ENCODE peak calls at places on chromosome 22, in six cellular contexts. H, V, E, K, P and N are unnamed samples.
A peak's percentile ranks its signal among the peaks of the same experiment; 100 is the strongest.

GRCh38 chr22:45999379-45999971 is 22.5 kb upstream of the WNT7B start:
- DNase-seq in H (no peak), E (no peak), K (no peak), P (no peak), V (no peak), N (no peak)

GRCh38 chr22:49320714-49321476 is 506.8 kb downstream of the BRD1 start:
- DNase-seq in E (no peak), H (no peak), K (no peak), P (no peak), V (no peak), N (no peak)

GRCh38 chr22:47168900-47169800 is 406.7 kb downstream of the TBC1D22A start:
- DNase-seq in P (no peak), H (peak; percentile 23), V (peak; percentile 21), K (no peak), E (no peak), N (no peak)

GRCh38 chr22:42367980-42368378 is 64.2 kb downstream of the NFAM1 start:
- DNase-seq in K (no peak), E (no peak), H (peak; percentile 4), P (no peak), V (no peak), N (no peak)

GRCh38 chr22:23523746-23524145 is 56.3 kb downstream of the IGLL1 start:
- DNase-seq in H (no peak), E (no peak), P (no peak), V (no peak), K (no peak), N (no peak)

GRCh38 chr22:48391171-48391711 is 1436.4 kb downstream of the BRD1 start:
- DNase-seq in K (no peak), P (no peak), V (no peak), E (no peak), H (no peak), N (no peak)

GRCh38 chr22:46050916-46051614 is 74.1 kb upstream of the WNT7B start:
- DNase-seq in K (no peak), H (no peak), P (no peak), V (no peak), E (no peak), N (no peak)

GRCh38 chr22:22060200-22061084 is 77.9 kb upstream of the TOP3B start:
- DNase-seq in P (peak; percentile 35), K (peak; percentile 87), H (peak; percentile 58), E (no peak), V (peak; percentile 53), N (peak; percentile 69)

GRCh38 chr22:27420817-27421361 is 380.7 kb downstream of the MN1 start:
- DNase-seq in V (peak; percentile 90), P (no peak), K (no peak), E (peak; percentile 91), H (peak; percentile 73), N (no peak)

GRCh38 chr22:32622004-32622761 is 147.6 kb downstream of the FBXO7 start:
- DNase-seq in K (no peak), V (peak; percentile 92), H (no peak), P (no peak), E (peak; percentile 78), N (no peak)

GRCh38 chr22:32621656-32622003 is 147.0 kb downstream of the FBXO7 start:
- DNase-seq in E (no peak), K (no peak), H (no peak), P (no peak), V (no peak), N (no peak)

GRCh38 chr22:32619614-32620426 is 145.2 kb downstream of the FBXO7 start:
- DNase-seq in P (no peak), V (peak; percentile 83), K (no peak), E (peak; percentile 34), H (peak; percentile 2), N (no peak)

GRCh38 chr22:32622762-32623147 is 148.1 kb downstream of the FBXO7 start:
- DNase-seq in K (no peak), V (no peak), H (no peak), E (no peak), P (no peak), N (no peak)

DNA sequence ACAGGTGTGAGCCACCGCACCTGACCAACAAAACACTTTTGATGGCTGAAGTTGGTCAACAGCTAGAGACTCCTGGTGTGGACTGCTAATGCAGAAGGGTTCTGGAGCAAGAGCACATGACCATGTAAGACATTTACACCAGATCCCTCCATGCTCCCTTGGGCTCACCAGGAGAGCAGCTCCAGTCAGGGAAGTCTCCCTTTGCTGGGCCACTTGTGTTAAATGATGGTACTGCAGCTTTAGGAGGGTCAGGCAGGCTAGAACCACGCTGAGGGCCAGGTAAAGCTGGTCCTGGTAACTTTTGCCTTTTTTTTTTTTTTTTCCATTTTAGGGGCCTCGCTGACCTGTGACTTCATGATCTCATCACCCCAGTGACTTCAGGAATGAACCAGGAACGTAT is 146.4 kb downstream of the FBXO7 start:
- DNase-seq in V (no peak), E (no peak), P (no peak), H (no peak), K (no peak), N (no peak)
- TF ChIP-seq CTCF in V (no peak), E (no peak), P (no peak), H (no peak), K (no peak), N (no peak)

GRCh38 chr22:30326704-30327362 is at the start of gene TBC1D10A:
- DNase-seq in P (peak; percentile 82), K (peak; percentile 100), H (peak; percentile 92), V (peak; percentile 92), E (peak; percentile 74), N (peak; percentile 83)

GRCh38 chr22:30325724-30326703 is 727 bp downstream of the TBC1D10A start:
- DNase-seq in V (no peak), K (peak; percentile 49), P (no peak), H (no peak), E (no peak), N (no peak)

GRCh38 chr22:30328466-30329049 is 1.8 kb upstream of the TBC1D10A start:
- DNase-seq in V (no peak), K (no peak), E (no peak), P (no peak), H (no peak), N (no peak)

GRCh38 chr22:30325065-30325720 is 1.5 kb downstream of the TBC1D10A start:
- DNase-seq in P (no peak), K (no peak), E (no peak), H (peak; percentile 67), V (peak; percentile 82), N (no peak)

DNA sequence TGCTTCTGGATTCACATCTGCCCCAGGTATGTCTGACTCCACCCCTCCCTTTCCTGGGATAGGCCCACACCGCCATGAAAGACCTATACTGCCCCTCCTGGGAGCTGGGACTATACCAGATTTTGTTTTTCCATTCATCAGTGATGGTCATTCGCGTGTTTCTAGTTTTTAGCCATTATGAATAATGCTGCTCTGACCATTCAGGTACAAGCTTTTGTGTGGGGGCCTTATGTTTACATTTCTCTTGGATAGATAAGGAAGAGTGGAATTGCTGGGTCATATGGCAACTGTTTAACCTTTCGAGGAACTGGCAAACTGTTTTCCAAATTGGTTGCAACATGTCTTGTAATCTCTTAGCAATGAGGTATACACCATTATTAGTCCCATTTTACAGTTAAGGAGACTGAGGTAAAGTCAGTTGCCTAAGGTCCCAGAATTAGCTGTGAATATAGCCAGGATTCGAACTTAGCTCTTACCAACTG is 1.2 kb upstream of the TBC1D10A start:
- DNase-seq in P (no peak), K (no peak), V (no peak), H (peak; percentile 60), E (no peak), N (no peak)
- TF ChIP-seq CTCF in P (no peak), K (peak; percentile 18), V (peak; percentile 8), H (peak; percentile 58), E (no peak), N (no peak)

GRCh38 chr22:44325718-44326548 is 13.2 kb upstream of the SHISAL1 start:
- DNase-seq in E (no peak), V (peak; percentile 68), H (peak; percentile 28), K (no peak), P (no peak), N (no peak)
- TF ChIP-seq CTCF in E (peak; percentile 54), V (peak; percentile 72), H (peak; percentile 36), K (no peak), P (no peak), N (no peak)

GRCh38 chr22:31618471-31619176 is 43.4 kb downstream of the PISD start:
- DNase-seq in K (no peak), V (no peak), P (no peak), H (no peak), E (no peak), N (no peak)
- TF ChIP-seq CTCF in K (no peak), V (no peak), P (no peak), H (no peak), E (no peak), N (no peak)

GRCh38 chr22:36528795-36529718 is at the start of gene EIF3D:
- DNase-seq in H (peak; percentile 98), P (peak; percentile 99), K (peak; percentile 89), V (peak; percentile 100), E (peak; percentile 98), N (peak; percentile 96)
- TF ChIP-seq CTCF in H (no peak), P (no peak), K (no peak), V (no peak), E (no peak), N (no peak)

DNA sequence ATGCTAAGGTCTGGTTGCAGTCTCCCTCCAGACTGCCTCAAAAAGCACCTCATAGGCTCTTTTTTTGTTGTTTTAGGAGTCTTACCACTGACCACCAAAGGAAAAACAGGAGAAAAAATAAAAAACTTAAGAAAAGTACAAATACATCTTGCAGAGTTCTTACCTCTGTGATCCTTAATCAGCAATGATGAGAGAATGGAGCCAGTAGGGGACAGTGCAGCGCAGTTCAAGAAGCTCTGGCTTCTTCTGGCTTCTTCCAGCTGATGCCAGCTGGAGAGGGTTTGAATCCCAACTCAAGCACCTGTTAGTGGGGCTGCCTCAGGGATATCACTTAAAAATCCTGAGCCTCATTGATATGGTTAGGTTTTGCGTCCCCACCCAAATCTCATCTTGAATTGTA is 223.3 kb upstream of the ISX start:
- DNase-seq in E (no peak), K (no peak), H (no peak), V (no peak), P (no peak), N (no peak)
- TF ChIP-seq CTCF in E (no peak), K (no peak), H (no peak), V (no peak), P (no peak), N (no peak)

DNA sequence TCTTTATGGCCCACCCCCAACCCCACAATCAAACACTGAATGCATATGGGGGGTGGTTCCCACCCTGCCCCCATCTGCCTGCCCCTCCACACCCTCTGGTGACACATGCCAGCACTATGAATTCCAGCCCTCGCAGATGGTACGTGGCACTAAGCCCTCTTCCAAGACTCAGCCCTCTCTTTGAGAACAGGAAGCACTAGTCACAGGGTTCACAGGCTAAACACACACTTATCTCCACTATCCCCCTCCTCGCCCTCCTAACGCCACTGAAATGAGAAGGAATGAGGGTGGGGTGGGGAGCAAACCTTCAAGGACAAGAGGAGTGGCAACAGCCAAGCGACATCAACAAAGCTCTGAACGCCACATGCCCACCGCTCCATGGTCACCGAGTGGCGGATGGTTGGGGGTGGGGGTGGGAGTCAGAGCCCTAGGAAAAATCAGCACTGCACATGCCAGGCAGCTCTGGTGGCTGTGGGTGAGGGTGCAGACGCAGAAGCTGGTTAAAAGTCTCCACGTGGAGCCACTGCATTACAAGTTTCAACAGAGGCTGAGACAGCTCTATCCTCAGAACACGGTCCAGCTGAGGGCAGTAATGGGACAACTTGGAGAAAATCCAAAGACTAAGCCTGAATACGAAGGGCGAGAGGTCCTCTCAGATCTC is 33.6 kb downstream of the TMEM184B start:
- DNase-seq in V (peak; percentile 63), H (peak; percentile 93), P (no peak), K (no peak), E (peak; percentile 79), N (no peak)
- TF ChIP-seq CTCF in V (peak; percentile 37), H (peak; percentile 45), P (no peak), K (no peak), E (peak; percentile 38), N (no peak)